ENCODE peak calls at places on chromosome 21, in five cellular contexts. D, X, N, L and R are unnamed samples.

GRCh38 chr21:44074315-44074958 is 32.8 kb upstream of the PWP2 start:
- DNase-seq in D (no peak), X (no peak), L (no peak), N (no peak), R (no peak)

GRCh38 chr21:35208810-35209517 is 159.9 kb upstream of the RUNX1 start:
- DNase-seq in L (no peak), X (no peak), D (no peak), N (no peak), R (no peak)

GRCh38 chr21:27149034-27149433 is 182.1 kb upstream of the ADAMTS5 start:
- DNase-seq in L (no peak), X (no peak), D (no peak), N (no peak), R (no peak)

GRCh38 chr21:26717146-26717739 is 128.0 kb downstream of the ADAMTS1 start:
- DNase-seq in D (no peak), X (no peak), L (no peak), N (no peak), R (no peak)

GRCh38 chr21:33783580-33783979 is 132.0 kb downstream of the ATP5PO start:
- DNase-seq in D (no peak), X (no peak), N (no peak), L (no peak), R (no peak)

GRCh38 chr21:26766826-26767325 is 78.3 kb downstream of the ADAMTS1 start:
- DNase-seq in D (no peak), X (no peak), L (no peak), N (no peak), R (no peak)

GRCh38 chr21:34877485-34878128 is 171.5 kb downstream of the RUNX1 start:
- DNase-seq in D (no peak), N (no peak), L (no peak), X (no peak), R (no peak)

GRCh38 chr21:35046880-35047229 is 2.2 kb downstream of the RUNX1 start:
- DNase-seq in D (no peak), X (peak; percentile 48), N (no peak), L (no peak), R (peak; percentile 6)

GRCh38 chr21:34344058-34344425 is 19.8 kb upstream of the KCNE2 start:
- DNase-seq in N (no peak), L (no peak), X (no peak), D (no peak), R (no peak)

GRCh38 chr21:42997053-42997452 is 22.7 kb downstream of the PKNOX1 start:
- DNase-seq in D (no peak), L (peak; percentile 81), X (peak; percentile 61), N (peak; percentile 57), R (peak; percentile 75)

GRCh38 chr21:36260030-36260787 is 59.8 kb upstream of the MORC3 start:
- DNase-seq in N (no peak), D (peak; percentile 23), L (no peak), X (no peak), R (peak; percentile 47)

GRCh38 chr21:44487831-44488230 is 32.5 kb downstream of the LRRC3 start:
- DNase-seq in N (no peak), D (peak; percentile 43), L (no peak), X (no peak), R (no peak)

GRCh38 chr21:15531986-15532385 is 197.8 kb upstream of the USP25 start:
- DNase-seq in N (no peak), D (no peak), X (no peak), L (no peak), R (no peak)

GRCh38 chr21:35249636-35250035 is 200.5 kb upstream of the RUNX1 start:
- DNase-seq in D (no peak), L (no peak), X (no peak), N (no peak), R (no peak)

GRCh38 chr21:34807146-34807880 is 138.5 kb downstream of the CLIC6 start:
- DNase-seq in N (no peak), X (no peak), D (no peak), L (no peak), R (peak; percentile 89)

GRCh38 chr21:23247334-23247733 is 2249.1 kb downstream of the NCAM2 start:
- DNase-seq in X (no peak), N (no peak), D (no peak), L (no peak), R (no peak)

GRCh38 chr21:26064506-26064905 is 106.1 kb downstream of the APP start:
- DNase-seq in L (no peak), N (no peak), D (no peak), X (no peak), R (no peak)

GRCh38 chr21:35217504-35218060 is 168.5 kb upstream of the RUNX1 start:
- DNase-seq in X (no peak), L (no peak), N (no peak), D (no peak), R (no peak)

DNA sequence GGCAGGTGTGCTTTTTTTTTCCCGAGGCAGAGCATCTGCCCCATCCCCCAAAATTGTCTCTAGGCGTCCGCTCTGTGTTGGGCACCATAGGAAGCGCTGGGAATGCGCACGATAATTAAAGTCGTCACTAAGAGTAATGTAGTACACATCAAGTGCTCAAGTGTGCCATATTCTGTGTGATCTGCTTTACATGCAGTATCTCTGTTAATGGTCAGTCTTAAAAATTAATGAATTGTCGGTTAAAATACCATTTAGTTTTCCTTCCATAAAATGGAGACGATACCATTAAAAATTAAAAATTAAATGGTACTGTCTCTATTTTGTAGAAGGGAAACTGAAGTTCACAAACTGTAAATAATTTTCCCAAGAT is 544 bp upstream of the CCT8 start:
- DNase-seq in N (no peak), L (no peak), D (no peak), X (no peak), R (no peak)
- TF ChIP-seq CTCF in N (no peak), L (no peak), D (no peak), X (no peak), R (no peak)

GRCh38 chr21:45981154-45981606 is 390 bp upstream of the COL6A1 start:
- DNase-seq in X (peak; percentile 84), D (peak; percentile 88), L (peak; percentile 94), N (no peak), R (peak; percentile 63)
- H3K4me3 ChIP-seq in X (peak overlapping the region; percentile 69), D (peak overlapping the region; percentile 44), L (peak overlapping the region; percentile 97), N (peak overlapping the region; percentile 75), R (peak overlapping the region; percentile 60)

GRCh38 chr21:41843584-41843983 is 35.6 kb downstream of the PRDM15 start:
- DNase-seq in D (no peak), X (no peak), N (no peak), L (no peak), R (no peak)
- TF ChIP-seq CTCF in D (no peak), X (no peak), N (no peak), L (no peak), R (no peak)

GRCh38 chr21:45643021-45643980 is at the start of gene PCBP3:
- DNase-seq in N (peak; percentile 84), D (peak; percentile 100), L (peak; percentile 89), X (peak; percentile 89), R (peak; percentile 38)

GRCh38 chr21:45640888-45641479 is 2.5 kb upstream of the PCBP3 start:
- DNase-seq in X (no peak), D (peak; percentile 88), N (no peak), L (no peak), R (no peak)

GRCh38 chr21:45641480-45642035 is 2.0 kb upstream of the PCBP3 start:
- DNase-seq in L (no peak), X (no peak), N (no peak), D (no peak), R (no peak)

GRCh38 chr21:45644041-45644906 is 749 bp downstream of the PCBP3 start:
- DNase-seq in N (no peak), D (peak; percentile 53), L (no peak), X (no peak), R (no peak)

GRCh38 chr21:45642122-45642813 is 1.3 kb upstream of the PCBP3 start:
- DNase-seq in X (peak; percentile 26), D (no peak), L (no peak), N (no peak), R (no peak)
- H3K4me3 ChIP-seq in X (peak overlapping the region; percentile 32), D (no peak overlapping the region), L (peak overlapping the region; percentile 54), N (peak overlapping the region; percentile 67), R (no peak overlapping the region)

DNA sequence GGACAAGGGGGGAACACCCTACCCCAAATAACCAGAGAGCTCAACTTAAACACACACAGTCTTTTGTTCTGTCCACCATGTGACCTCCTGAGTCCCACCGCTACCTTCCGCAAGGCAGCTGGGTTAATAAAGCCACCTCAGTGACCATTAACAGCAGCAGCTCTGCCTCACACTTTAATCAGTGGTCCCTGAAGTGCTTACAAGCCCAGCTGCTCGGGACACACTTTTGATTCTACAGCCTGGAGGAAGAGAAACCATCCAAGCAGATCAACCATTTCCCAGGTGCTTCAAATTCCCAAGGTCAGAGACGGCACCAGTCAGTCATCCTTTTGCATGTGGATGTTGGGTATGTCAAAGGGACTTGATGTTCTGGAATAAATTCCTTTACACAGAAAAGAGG is 70.1 kb downstream of the KCNJ15 start:
- DNase-seq in D (no peak), X (no peak), L (no peak), N (no peak), R (no peak)
- TF ChIP-seq CTCF in D (no peak), X (no peak), L (no peak), N (no peak), R (no peak)

GRCh38 chr21:45874716-45875415 is 106.7 kb upstream of the COL6A1 start:
- DNase-seq in N (no peak), D (peak; percentile 78), L (peak; percentile 61), X (peak; percentile 77), R (peak; percentile 83)
- H3K4me3 ChIP-seq in N (peak overlapping the region; percentile 15), D (peak overlapping the region; percentile 37), L (no peak overlapping the region), X (no peak overlapping the region), R (peak overlapping the region; percentile 34)

GRCh38 chr21:32099812-32100416 is 178.9 kb downstream of the MIS18A start:
- DNase-seq in N (no peak), X (no peak), D (no peak), L (no peak), R (no peak)
- TF ChIP-seq CTCF in N (no peak), X (no peak), D (peak; percentile 40), L (no peak), R (peak; percentile 22)